ENCODE peak calls at places on chromosomes 16 and 17, in four cellular contexts. One of them, this sample, is unnamed.
A peak's percentile ranks its signal among the peaks of the same experiment; 100 is the strongest.

GRCh38 chr16:66524601-66525164 is 25.2 kb downstream of the TK2 start:
- DNase-seq in transverse colon: peak; percentile 70
- DNase-seq in lower leg skin: peak; percentile 84
- DNase-seq in tibial artery: no peak
- DNase-seq in this sample: no peak

GRCh38 chr17:70121136-70121535 is 46.1 kb downstream of the KCNJ16 start:
- DNase-seq in lower leg skin: no peak
- DNase-seq in transverse colon: no peak
- DNase-seq in tibial artery: no peak
- DNase-seq in this sample: no peak

GRCh38 chr17:39716073-39716818 is 14.1 kb downstream of the MIEN1 start:
- DNase-seq in transverse colon: no peak
- DNase-seq in tibial artery: no peak
- DNase-seq in lower leg skin: no peak
- DNase-seq in this sample: no peak

GRCh38 chr17:48995332-48995870 is 1.8 kb upstream of the IGF2BP1 start:
- DNase-seq in lower leg skin: peak; percentile 74
- DNase-seq in tibial artery: no peak
- DNase-seq in transverse colon: no peak
- DNase-seq in this sample: no peak

GRCh38 chr16:6153901-6154300 is 1056.3 kb upstream of the EEF2KMT start:
- DNase-seq in lower leg skin: no peak
- DNase-seq in transverse colon: no peak
- DNase-seq in tibial artery: no peak
- DNase-seq in this sample: no peak

GRCh38 chr17:42686520-42687137 is 4.3 kb downstream of the CNTNAP1 start:
- DNase-seq in transverse colon: no peak
- DNase-seq in lower leg skin: no peak
- DNase-seq in tibial artery: no peak
- DNase-seq in this sample: no peak

GRCh38 chr16:57479422-57480126 is 6.7 kb downstream of the DOK4 start:
- DNase-seq in lower leg skin: no peak
- DNase-seq in tibial artery: peak; percentile 79
- DNase-seq in transverse colon: peak; percentile 79
- DNase-seq in this sample: no peak

GRCh38 chr17:58338907-58339774 is 10.5 kb upstream of the TSPOAP1 start:
- DNase-seq in transverse colon: peak; percentile 72
- DNase-seq in tibial artery: peak; percentile 76
- DNase-seq in lower leg skin: no peak
- DNase-seq in this sample: no peak

GRCh38 chr17:34302626-34303025 is 16.6 kb upstream of the CCL8 start:
- DNase-seq in tibial artery: no peak
- DNase-seq in transverse colon: no peak
- DNase-seq in lower leg skin: peak; percentile 45
- DNase-seq in this sample: no peak

GRCh38 chr16:77679901-77680300 is 42.4 kb upstream of the NUDT7 start:
- DNase-seq in lower leg skin: no peak
- DNase-seq in tibial artery: no peak
- DNase-seq in transverse colon: no peak
- DNase-seq in this sample: no peak

GRCh38 chr16:12398736-12399047 is 405.0 kb downstream of the CPPED1 start:
- DNase-seq in lower leg skin: no peak
- DNase-seq in transverse colon: no peak
- DNase-seq in tibial artery: no peak
- DNase-seq in this sample: no peak

GRCh38 chr17:32487460-32488176 is 825 bp downstream of the CDK5R1 start:
- DNase-seq in tibial artery: no peak
- DNase-seq in lower leg skin: no peak
- DNase-seq in transverse colon: no peak
- DNase-seq in this sample: no peak

GRCh38 chr17:59372138-59372751 is 40.8 kb downstream of the YPEL2 start:
- DNase-seq in lower leg skin: no peak
- DNase-seq in tibial artery: peak; percentile 84
- DNase-seq in transverse colon: peak; percentile 68
- DNase-seq in this sample: no peak

GRCh38 chr17:45247429-45248131 is 14.3 kb downstream of the SPATA32 start:
- DNase-seq in lower leg skin: peak; percentile 98
- DNase-seq in tibial artery: peak; percentile 87
- DNase-seq in transverse colon: peak; percentile 99
- DNase-seq in this sample: peak; percentile 80

GRCh38 chr17:78741644-78742284 is 40.3 kb downstream of the CYTH1 start:
- DNase-seq in transverse colon: no peak
- DNase-seq in tibial artery: no peak
- DNase-seq in lower leg skin: no peak
- DNase-seq in this sample: no peak

GRCh38 chr17:5416886-5417285 is 2.6 kb downstream of the NUP88 start:
- DNase-seq in lower leg skin: no peak
- DNase-seq in transverse colon: peak; percentile 51
- DNase-seq in tibial artery: no peak
- DNase-seq in this sample: no peak

GRCh38 chr16:67656344-67657016 is 3.6 kb downstream of the ACD start:
- DNase-seq in transverse colon: peak; percentile 5
- DNase-seq in lower leg skin: no peak
- DNase-seq in tibial artery: no peak
- DNase-seq in this sample: no peak

GRCh38 chr17:76659928-76660614 is 16.5 kb upstream of the ST6GALNAC1 start:
- DNase-seq in tibial artery: no peak
- DNase-seq in lower leg skin: no peak
- DNase-seq in transverse colon: peak; percentile 76
- DNase-seq in this sample: no peak

GRCh38 chr17:48759288-48759687 is 30.7 kb upstream of the HOXB13 start:
- DNase-seq in tibial artery: no peak
- DNase-seq in lower leg skin: no peak
- DNase-seq in transverse colon: no peak
- DNase-seq in this sample: no peak

GRCh38 chr16:53434436-53435065 is at the start of gene RBL2:
- DNase-seq in tibial artery: peak; percentile 89
- DNase-seq in lower leg skin: peak; percentile 97
- DNase-seq in transverse colon: peak; percentile 89
- DNase-seq in this sample: peak; percentile 36

GRCh38 chr17:11023639-11024479 is 186.0 kb upstream of the PIRT start:
- DNase-seq in lower leg skin: no peak
- DNase-seq in tibial artery: no peak
- DNase-seq in transverse colon: no peak
- DNase-seq in this sample: no peak

GRCh38 chr16:52203096-52203495 is 343.8 kb downstream of the TOX3 start:
- DNase-seq in lower leg skin: no peak
- DNase-seq in tibial artery: no peak
- DNase-seq in transverse colon: no peak
- DNase-seq in this sample: no peak

GRCh38 chr17:17377568-17377967 is 74.4 kb downstream of the NT5M start:
- DNase-seq in lower leg skin: no peak
- DNase-seq in tibial artery: no peak
- DNase-seq in transverse colon: no peak
- DNase-seq in this sample: no peak

GRCh38 chr17:10739341-10739905 is 9.6 kb upstream of the TMEM220 start:
- DNase-seq in transverse colon: no peak
- DNase-seq in lower leg skin: peak; percentile 72
- DNase-seq in tibial artery: no peak
- DNase-seq in this sample: no peak

GRCh38 chr16:85429776-85430522 is 183.2 kb upstream of the GSE1 start:
- DNase-seq in lower leg skin: peak; percentile 75
- DNase-seq in transverse colon: no peak
- DNase-seq in tibial artery: no peak
- DNase-seq in this sample: no peak

GRCh38 chr16:69566437-69567030 is 768 bp downstream of the NFAT5 start:
- DNase-seq in tibial artery: peak; percentile 84
- DNase-seq in lower leg skin: peak; percentile 89
- DNase-seq in transverse colon: peak; percentile 60
- DNase-seq in this sample: no peak

GRCh38 chr16:1991588-1992474 is 2.1 kb downstream of the SYNGR3 start:
- DNase-seq in tibial artery: peak; percentile 92
- DNase-seq in transverse colon: peak; percentile 97
- DNase-seq in lower leg skin: peak; percentile 98
- DNase-seq in this sample: peak; percentile 89

GRCh38 chr16:17173134-17173729 is 297.5 kb downstream of the XYLT1 start:
- DNase-seq in tibial artery: peak; percentile 76
- DNase-seq in lower leg skin: no peak
- DNase-seq in transverse colon: peak; percentile 42
- DNase-seq in this sample: no peak

GRCh38 chr17:79905832-79906231 is 66.6 kb upstream of the CBX4 start:
- DNase-seq in transverse colon: no peak
- DNase-seq in lower leg skin: no peak
- DNase-seq in tibial artery: peak; percentile 53
- DNase-seq in this sample: no peak

GRCh38 chr17:79909121-79909520 is 69.9 kb upstream of the CBX4 start:
- DNase-seq in transverse colon: no peak
- DNase-seq in tibial artery: no peak
- DNase-seq in lower leg skin: no peak
- DNase-seq in this sample: no peak

GRCh38 chr17:79907855-79908254 is 68.6 kb upstream of the CBX4 start:
- DNase-seq in tibial artery: no peak
- DNase-seq in transverse colon: peak; percentile 32
- DNase-seq in lower leg skin: no peak
- DNase-seq in this sample: no peak

GRCh38 chr17:79904865-79905264 is 65.6 kb upstream of the CBX4 start:
- DNase-seq in tibial artery: peak; percentile 27
- DNase-seq in lower leg skin: no peak
- DNase-seq in transverse colon: no peak
- DNase-seq in this sample: no peak

GRCh38 chr17:79907217-79907715 is 68.0 kb upstream of the CBX4 start:
- DNase-seq in lower leg skin: no peak
- DNase-seq in transverse colon: no peak
- DNase-seq in tibial artery: no peak
- DNase-seq in this sample: no peak
- TF ChIP-seq CTCF in lower leg skin: no peak
- TF ChIP-seq CTCF in transverse colon: no peak
- TF ChIP-seq CTCF in tibial artery: no peak
- TF ChIP-seq CTCF in this sample: no peak

DNA sequence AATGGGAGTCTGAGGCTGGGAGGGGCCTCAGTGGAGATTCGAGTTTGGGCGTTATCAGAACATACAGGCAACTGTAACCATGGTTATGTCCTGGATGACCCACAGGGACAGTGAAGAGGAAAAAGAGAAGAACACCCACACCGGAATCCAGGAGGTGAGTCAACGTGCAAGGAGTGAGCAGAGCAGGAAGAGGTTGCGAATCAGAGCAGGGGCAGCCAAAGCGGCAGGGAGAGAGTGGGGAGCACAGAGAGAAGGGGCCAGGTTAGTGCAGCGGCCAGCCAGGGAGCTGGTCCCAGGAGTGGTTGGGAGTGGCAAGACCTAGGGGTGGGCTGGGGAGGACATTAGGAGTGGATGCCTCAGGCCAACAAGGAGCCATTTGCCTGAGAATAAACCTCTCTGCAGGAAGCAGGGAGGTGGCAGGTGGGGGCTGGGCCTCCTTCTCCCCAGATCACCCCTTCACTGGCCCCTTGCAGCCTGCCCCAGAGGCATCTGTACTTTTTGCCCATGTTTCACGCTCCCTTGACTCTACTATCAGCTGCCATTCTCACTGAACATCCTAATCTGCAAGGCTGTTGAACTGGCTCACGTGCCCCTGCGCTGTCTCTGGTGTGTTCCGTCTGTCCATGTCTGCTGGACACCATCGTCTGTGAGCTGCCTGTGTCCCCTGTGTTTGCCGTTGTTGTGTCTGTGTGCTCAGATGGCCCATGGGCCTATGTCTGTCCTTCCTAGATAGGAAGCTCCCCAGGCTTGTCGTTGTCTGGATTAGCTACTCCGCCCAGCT is 5.1 kb downstream of the KRT13 start:
- DNase-seq in lower leg skin: no peak
- DNase-seq in transverse colon: no peak
- DNase-seq in tibial artery: no peak
- DNase-seq in this sample: no peak
- TF ChIP-seq CTCF in lower leg skin: no peak
- TF ChIP-seq CTCF in transverse colon: no peak
- TF ChIP-seq CTCF in tibial artery: no peak
- TF ChIP-seq CTCF in this sample: no peak

GRCh38 chr16:30902070-30902972 is 5.9 kb downstream of the CTF1 start:
- DNase-seq in transverse colon: peak; percentile 74
- DNase-seq in tibial artery: peak; percentile 80
- DNase-seq in lower leg skin: no peak
- DNase-seq in this sample: no peak
- TF ChIP-seq CTCF in transverse colon: peak; percentile 42
- TF ChIP-seq CTCF in tibial artery: peak; percentile 84
- TF ChIP-seq CTCF in lower leg skin: no peak
- TF ChIP-seq CTCF in this sample: no peak

GRCh38 chr17:63835167-63835720 is 7.2 kb downstream of the SMARCD2 start:
- DNase-seq in lower leg skin: no peak
- DNase-seq in tibial artery: peak; percentile 55
- DNase-seq in transverse colon: no peak
- DNase-seq in this sample: no peak
- TF ChIP-seq CTCF in lower leg skin: no peak
- TF ChIP-seq CTCF in tibial artery: no peak
- TF ChIP-seq CTCF in transverse colon: no peak
- TF ChIP-seq CTCF in this sample: no peak

GRCh38 chr17:6597727-6598126 is 41.4 kb upstream of the PITPNM3 start:
- DNase-seq in transverse colon: no peak
- DNase-seq in lower leg skin: no peak
- DNase-seq in tibial artery: no peak
- DNase-seq in this sample: no peak

GRCh38 chr17:6599364-6599763 is 41.1 kb downstream of the KIAA0753 start:
- DNase-seq in transverse colon: no peak
- DNase-seq in lower leg skin: no peak
- DNase-seq in tibial artery: no peak
- DNase-seq in this sample: no peak

GRCh38 chr17:6596941-6597340 is 40.6 kb upstream of the PITPNM3 start:
- DNase-seq in transverse colon: no peak
- DNase-seq in tibial artery: no peak
- DNase-seq in lower leg skin: no peak
- DNase-seq in this sample: no peak

GRCh38 chr17:6596511-6596910 is 40.2 kb upstream of the PITPNM3 start:
- DNase-seq in tibial artery: no peak
- DNase-seq in lower leg skin: no peak
- DNase-seq in transverse colon: no peak
- DNase-seq in this sample: no peak

DNA sequence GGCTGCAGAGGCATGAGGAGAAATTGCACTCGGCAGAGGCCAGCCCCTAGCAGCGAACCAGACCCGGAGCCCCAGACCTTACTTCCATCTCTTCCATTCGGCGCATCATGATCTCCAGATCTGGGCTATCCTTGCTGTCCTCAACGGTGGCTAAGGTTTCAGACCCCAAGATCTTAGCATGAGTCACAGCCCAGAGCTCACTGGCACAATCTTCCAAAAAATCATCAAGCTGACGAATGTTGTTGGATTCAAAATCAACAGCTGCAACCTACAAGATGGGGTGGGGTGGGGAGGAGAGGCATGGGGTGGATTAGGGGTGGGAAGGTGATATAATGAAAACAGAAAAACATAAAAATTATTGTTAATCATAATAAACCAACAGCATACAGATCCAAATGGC is 39.7 kb upstream of the PITPNM3 start:
- DNase-seq in lower leg skin: no peak
- DNase-seq in tibial artery: no peak
- DNase-seq in transverse colon: no peak
- DNase-seq in this sample: no peak
- TF ChIP-seq CTCF in lower leg skin: no peak
- TF ChIP-seq CTCF in tibial artery: no peak
- TF ChIP-seq CTCF in transverse colon: no peak
- TF ChIP-seq CTCF in this sample: no peak

This sample was measured in omental fat pad.